ENCODE peak calls at places on chromosomes 2 and 18, in nine cellular contexts. U, E, A, G, P, I, Z, R and M are unnamed samples.

GRCh38 chr18:27400001-27400400 is 214.9 kb upstream of the CHST9 start:
- DNase-seq in U (no peak), E (no peak), A (no peak), G (no peak), P (no peak), I (no peak), Z (no peak), R (no peak), M (no peak)

GRCh38 chr2:143934170-143934912 is 585.6 kb downstream of the ZEB2 start:
- DNase-seq in U (no peak), E (no peak), A (no peak), G (no peak), P (no peak), I (no peak), Z (no peak), R (no peak), M (no peak)

GRCh38 chr2:165610591-165611029 is 141.1 kb downstream of the CSRNP3 start:
- DNase-seq in U (no peak), E (no peak), A (no peak), G (no peak), P (no peak), I (no peak), Z (no peak), R (no peak), M (no peak)

GRCh38 chr2:232611559-232612218 is 21.7 kb upstream of the EFHD1 start:
- DNase-seq in U (peak), E (peak), A (no peak), G (peak), P (peak), I (peak), Z (peak), R (peak), M (no peak)

GRCh38 chr2:104447831-104448434 is 406.0 kb upstream of the POU3F3 start:
- DNase-seq in U (no peak), E (no peak), A (no peak), G (no peak), P (no peak), I (no peak), Z (no peak), R (no peak), M (no peak)

GRCh38 chr2:230717595-230717994 is 5.0 kb downstream of the CAB39 start:
- DNase-seq in U (peak), E (no peak), A (no peak), G (no peak), P (no peak), I (no peak), Z (no peak), R (no peak), M (no peak)

GRCh38 chr2:98730053-98730850 is 680 bp downstream of the MGAT4A start:
- DNase-seq in U (peak), E (peak), A (peak), G (peak), P (no peak), I (peak), Z (peak), R (no peak), M (no peak)

GRCh38 chr2:212845941-212846340 is 305.5 kb downstream of the IKZF2 start:
- DNase-seq in U (no peak), E (no peak), A (no peak), G (no peak), P (peak), I (no peak), Z (no peak), R (peak), M (no peak)

GRCh38 chr2:65452150-65452895 is 19.9 kb upstream of the SPRED2 start:
- DNase-seq in U (no peak), E (no peak), A (no peak), G (no peak), P (no peak), I (no peak), Z (no peak), R (no peak), M (no peak)

GRCh38 chr2:121818546-121818945 is 63.1 kb downstream of the TSN start:
- DNase-seq in U (no peak), E (no peak), A (no peak), G (no peak), P (no peak), I (no peak), Z (no peak), R (no peak), M (no peak)

GRCh38 chr2:42138163-42139016 is 30.8 kb upstream of the EML4 start:
- DNase-seq in U (no peak), E (peak), A (no peak), G (peak), P (peak), I (no peak), Z (peak), R (peak), M (peak)

GRCh38 chr2:201810592-201810991 is 4.3 kb downstream of the CDK15 start:
- DNase-seq in U (no peak), E (no peak), A (no peak), G (no peak), P (no peak), I (no peak), Z (no peak), R (no peak), M (no peak)

GRCh38 chr2:201807452-201807980 is 1.2 kb downstream of the CDK15 start:
- DNase-seq in U (no peak), E (peak), A (no peak), G (peak), P (no peak), I (no peak), Z (no peak), R (peak), M (no peak)

GRCh38 chr2:201808070-201808469 is 1.7 kb downstream of the CDK15 start:
- DNase-seq in U (no peak), E (no peak), A (no peak), G (no peak), P (no peak), I (no peak), Z (no peak), R (no peak), M (no peak)

GRCh38 chr2:201809633-201810032 is 3.3 kb downstream of the CDK15 start:
- DNase-seq in U (no peak), E (no peak), A (no peak), G (no peak), P (no peak), I (no peak), Z (no peak), R (no peak), M (no peak)

GRCh38 chr2:201806442-201806841 is at the start of gene CDK15:
- DNase-seq in U (no peak), E (peak), A (no peak), G (no peak), P (no peak), I (no peak), Z (no peak), R (peak), M (no peak)
- H3K4me3 ChIP-seq in U (no peak), E (no peak), A (no peak), G (peak), P (peak), I (no peak), Z (no peak), R (peak), M (no peak)

DNA sequence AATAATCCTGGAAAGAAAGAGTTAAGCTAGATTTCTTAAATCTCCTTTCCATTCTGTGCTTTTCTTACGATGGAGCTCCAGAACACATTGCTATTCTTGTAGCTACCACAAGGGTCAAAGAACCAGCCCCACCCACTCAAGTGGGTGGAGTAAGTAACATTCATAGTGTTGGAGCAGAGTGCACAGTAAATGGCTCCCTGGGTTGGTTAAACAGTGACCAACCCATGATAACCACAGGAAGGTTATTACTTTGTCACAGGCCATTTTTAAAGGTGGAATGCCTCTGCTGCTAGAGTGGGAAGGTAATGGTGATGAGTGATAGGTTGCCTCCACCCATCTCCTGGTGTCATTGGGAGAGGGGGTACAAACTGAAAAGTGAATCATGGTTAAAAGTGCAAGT is 13.9 kb downstream of the ARPC2 start:
- DNase-seq in U (no peak), E (no peak), A (no peak), G (no peak), P (no peak), I (peak), Z (no peak), R (no peak), M (no peak)
- TF ChIP-seq CTCF in U (peak), E (no peak), A (peak), G (peak), P (peak), I (peak), Z (peak), R (peak), M (no peak)

GRCh38 chr2:203688798-203689197 is 17.6 kb upstream of the CD28 start:
- DNase-seq in U (peak), E (peak), A (no peak), G (peak), P (no peak), I (peak), Z (no peak), R (peak), M (no peak)
- H3K4me3 ChIP-seq in U (no peak), E (no peak), A (no peak), G (no peak), P (no peak), I (no peak), Z (no peak), R (no peak), M (no peak)

GRCh38 chr2:45649855-45650806 is 1.3 kb upstream of the PRKCE start:
- DNase-seq in U (peak), E (peak), A (peak), G (peak), P (no peak), I (peak), Z (peak), R (peak), M (no peak)

GRCh38 chr2:45650851-45651414 is 542 bp upstream of the PRKCE start:
- DNase-seq in U (peak), E (peak), A (peak), G (peak), P (peak), I (peak), Z (peak), R (peak), M (peak)

GRCh38 chr2:45647986-45648520 is 3.4 kb upstream of the PRKCE start:
- DNase-seq in U (no peak), E (no peak), A (no peak), G (no peak), P (no peak), I (no peak), Z (no peak), R (peak), M (no peak)

GRCh38 chr2:45651415-45652089 is at the start of gene PRKCE:
- DNase-seq in U (peak), E (peak), A (peak), G (peak), P (no peak), I (peak), Z (peak), R (peak), M (no peak)

DNA sequence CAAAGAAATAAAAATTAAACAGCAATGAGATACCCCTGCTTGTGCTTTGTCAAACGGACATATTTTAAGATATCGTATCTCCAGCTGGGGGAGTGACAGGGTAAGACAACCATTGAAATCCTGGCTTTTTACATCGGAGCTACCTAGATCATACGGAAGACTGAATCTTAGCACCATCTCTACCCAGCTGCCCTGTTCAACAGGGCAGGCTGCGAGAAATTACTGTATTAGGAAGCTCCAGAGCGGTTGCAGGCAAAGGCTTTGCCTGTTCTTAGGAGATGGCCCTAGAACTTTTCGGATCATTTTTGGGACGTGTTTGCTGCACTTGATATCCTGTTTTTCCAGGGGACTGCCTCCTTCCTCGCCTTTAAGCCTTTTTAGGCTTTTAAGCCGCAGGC is 2.0 kb upstream of the PRKCE start:
- DNase-seq in U (no peak), E (no peak), A (no peak), G (no peak), P (no peak), I (no peak), Z (no peak), R (peak), M (no peak)
- TF ChIP-seq CTCF in U (no peak), E (no peak), A (no peak), G (no peak), P (peak), I (no peak), Z (no peak), R (peak), M (no peak)